ENCODE peak calls at places on chromosomes 4 and X, in five cellular contexts. One of them, this sample, is unnamed.

GRCh38 chr4:163367651-163368050 is 24.0 kb downstream of the NPY5R start:
- DNase-seq in neuronal stem cell: no peak
- DNase-seq in H9: no peak
- DNase-seq in mesenchymal stem cell: peak; percentile 50
- DNase-seq in H1: no peak
- DNase-seq in this sample: no peak

GRCh38 chr4:19883841-19884240 is 367.9 kb upstream of the SLIT2 start:
- DNase-seq in neuronal stem cell: no peak
- DNase-seq in H9: no peak
- DNase-seq in mesenchymal stem cell: peak; percentile 33
- DNase-seq in H1: no peak
- DNase-seq in this sample: peak; percentile 65

GRCh38 chrX:136209016-136209738 is 42.0 kb downstream of the MAP7D3 start:
- DNase-seq in neuronal stem cell: no peak
- DNase-seq in H9: peak; percentile 47
- DNase-seq in mesenchymal stem cell: peak; percentile 62
- DNase-seq in H1: no peak
- DNase-seq in this sample: peak; percentile 56

GRCh38 chr4:163535657-163536056 is 41.2 kb downstream of the TMA16 start:
- DNase-seq in neuronal stem cell: no peak
- DNase-seq in H9: no peak
- DNase-seq in mesenchymal stem cell: no peak
- DNase-seq in H1: no peak
- DNase-seq in this sample: no peak

GRCh38 chr4:54063737-54064316 is 578 bp downstream of the CHIC2 start:
- DNase-seq in neuronal stem cell: peak; percentile 15
- DNase-seq in H9: peak; percentile 36
- DNase-seq in mesenchymal stem cell: peak; percentile 54
- DNase-seq in H1: no peak
- DNase-seq in this sample: no peak

GRCh38 chrX:20309796-20310195 is 43.1 kb upstream of the RPS6KA3 start:
- DNase-seq in neuronal stem cell: no peak
- DNase-seq in H9: no peak
- DNase-seq in mesenchymal stem cell: no peak
- DNase-seq in H1: no peak
- DNase-seq in this sample: peak; percentile 73

GRCh38 chr4:97496298-97496873 is 646.9 kb downstream of the STPG2 start:
- DNase-seq in neuronal stem cell: no peak
- DNase-seq in H9: no peak
- DNase-seq in mesenchymal stem cell: no peak
- DNase-seq in H1: no peak
- DNase-seq in this sample: no peak

GRCh38 chr4:15868065-15868464 is 70.5 kb downstream of the FGFBP1 start:
- DNase-seq in neuronal stem cell: no peak
- DNase-seq in H9: no peak
- DNase-seq in mesenchymal stem cell: no peak
- DNase-seq in H1: no peak
- DNase-seq in this sample: no peak

GRCh38 chr4:2595436-2595835 is 59.0 kb downstream of the FAM193A start:
- DNase-seq in neuronal stem cell: no peak
- DNase-seq in H9: no peak
- DNase-seq in mesenchymal stem cell: peak; percentile 38
- DNase-seq in H1: no peak
- DNase-seq in this sample: peak; percentile 66

GRCh38 chr4:173074501-173074946 is 94.1 kb upstream of the GALNT7 start:
- DNase-seq in neuronal stem cell: peak; percentile 26
- DNase-seq in H9: peak; percentile 88
- DNase-seq in mesenchymal stem cell: peak; percentile 90
- DNase-seq in H1: peak; percentile 87
- DNase-seq in this sample: peak; percentile 80

GRCh38 chr4:337143-337931 is at the start of gene ZNF141:
- DNase-seq in neuronal stem cell: peak; percentile 96
- DNase-seq in H9: peak; percentile 98
- DNase-seq in mesenchymal stem cell: peak; percentile 99
- DNase-seq in H1: peak; percentile 86
- DNase-seq in this sample: peak; percentile 96

GRCh38 chr4:151862766-151863165 is 102.0 kb upstream of the GATB start:
- DNase-seq in neuronal stem cell: no peak
- DNase-seq in H9: no peak
- DNase-seq in mesenchymal stem cell: no peak
- DNase-seq in H1: no peak
- DNase-seq in this sample: peak; percentile 13

GRCh38 chr4:72744103-72744725 is 175.2 kb upstream of the ADAMTS3 start:
- DNase-seq in neuronal stem cell: no peak
- DNase-seq in H9: no peak
- DNase-seq in mesenchymal stem cell: no peak
- DNase-seq in H1: no peak
- DNase-seq in this sample: no peak

GRCh38 chr4:85257817-85258216 is 217.1 kb upstream of the ARHGAP24 start:
- DNase-seq in neuronal stem cell: no peak
- DNase-seq in H9: no peak
- DNase-seq in mesenchymal stem cell: no peak
- DNase-seq in H1: no peak
- DNase-seq in this sample: no peak

GRCh38 chrX:155070663-155070974 is 317 bp downstream of the CMC4 start:
- DNase-seq in neuronal stem cell: no peak
- DNase-seq in H9: no peak
- DNase-seq in mesenchymal stem cell: no peak
- DNase-seq in H1: no peak
- DNase-seq in this sample: no peak

GRCh38 chrX:46327229-46328081 is 217.8 kb downstream of the ZNF674 start:
- DNase-seq in neuronal stem cell: peak; percentile 76
- DNase-seq in H9: peak; percentile 93
- DNase-seq in mesenchymal stem cell: peak; percentile 1
- DNase-seq in H1: peak; percentile 81
- DNase-seq in this sample: no peak

GRCh38 chrX:46687619-46688018 is 71.3 kb downstream of the SLC9A7 start:
- DNase-seq in neuronal stem cell: no peak
- DNase-seq in H9: no peak
- DNase-seq in mesenchymal stem cell: no peak
- DNase-seq in H1: no peak
- DNase-seq in this sample: peak; percentile 29

GRCh38 chr4:185541251-185541671 is 6.0 kb upstream of the PDLIM3 start:
- DNase-seq in neuronal stem cell: no peak
- DNase-seq in H9: no peak
- DNase-seq in mesenchymal stem cell: no peak
- DNase-seq in H1: no peak
- DNase-seq in this sample: no peak

GRCh38 chrX:151912780-151913179 is at the start of gene MAGEA4:
- DNase-seq in neuronal stem cell: no peak
- DNase-seq in H9: no peak
- DNase-seq in mesenchymal stem cell: no peak
- DNase-seq in H1: no peak
- DNase-seq in this sample: no peak

GRCh38 chr4:13553081-13553480 is 8.8 kb upstream of the NKX3-2 start:
- DNase-seq in neuronal stem cell: no peak
- DNase-seq in H9: no peak
- DNase-seq in mesenchymal stem cell: no peak
- DNase-seq in H1: no peak
- DNase-seq in this sample: no peak

GRCh38 chr4:184198190-184198589 is 19.5 kb downstream of the ENPP6 start:
- DNase-seq in neuronal stem cell: no peak
- DNase-seq in H9: no peak
- DNase-seq in mesenchymal stem cell: no peak
- DNase-seq in H1: no peak
- DNase-seq in this sample: no peak

GRCh38 chr4:114561590-114561989 is 37.0 kb upstream of the UGT8 start:
- DNase-seq in neuronal stem cell: no peak
- DNase-seq in H9: no peak
- DNase-seq in mesenchymal stem cell: no peak
- DNase-seq in H1: no peak
- DNase-seq in this sample: no peak
- H2BK15ac ChIP-seq in neuronal stem cell: no peak overlapping the region
- H2BK15ac ChIP-seq in H9: no peak overlapping the region
- H2BK15ac ChIP-seq in mesenchymal stem cell: no peak overlapping the region
- H2BK15ac ChIP-seq in H1: no peak overlapping the region
- H2BK15ac ChIP-seq in this sample: no peak overlapping the region

GRCh38 chr4:7807351-7807921 is 132.2 kb downstream of the AFAP1 start:
- DNase-seq in neuronal stem cell: no peak
- DNase-seq in H9: no peak
- DNase-seq in mesenchymal stem cell: peak; percentile 66
- DNase-seq in H1: no peak
- DNase-seq in this sample: no peak

GRCh38 chr4:7804759-7805385 is 134.8 kb downstream of the AFAP1 start:
- DNase-seq in neuronal stem cell: no peak
- DNase-seq in H9: no peak
- DNase-seq in mesenchymal stem cell: no peak
- DNase-seq in H1: no peak
- DNase-seq in this sample: no peak

GRCh38 chr4:7806724-7807123 is 132.9 kb downstream of the AFAP1 start:
- DNase-seq in neuronal stem cell: no peak
- DNase-seq in H9: no peak
- DNase-seq in mesenchymal stem cell: peak; percentile 63
- DNase-seq in H1: no peak
- DNase-seq in this sample: no peak

GRCh38 chr4:7805533-7806079 is 134.1 kb downstream of the AFAP1 start:
- DNase-seq in neuronal stem cell: no peak
- DNase-seq in H9: no peak
- DNase-seq in mesenchymal stem cell: peak; percentile 67
- DNase-seq in H1: no peak
- DNase-seq in this sample: peak; percentile 95

DNA sequence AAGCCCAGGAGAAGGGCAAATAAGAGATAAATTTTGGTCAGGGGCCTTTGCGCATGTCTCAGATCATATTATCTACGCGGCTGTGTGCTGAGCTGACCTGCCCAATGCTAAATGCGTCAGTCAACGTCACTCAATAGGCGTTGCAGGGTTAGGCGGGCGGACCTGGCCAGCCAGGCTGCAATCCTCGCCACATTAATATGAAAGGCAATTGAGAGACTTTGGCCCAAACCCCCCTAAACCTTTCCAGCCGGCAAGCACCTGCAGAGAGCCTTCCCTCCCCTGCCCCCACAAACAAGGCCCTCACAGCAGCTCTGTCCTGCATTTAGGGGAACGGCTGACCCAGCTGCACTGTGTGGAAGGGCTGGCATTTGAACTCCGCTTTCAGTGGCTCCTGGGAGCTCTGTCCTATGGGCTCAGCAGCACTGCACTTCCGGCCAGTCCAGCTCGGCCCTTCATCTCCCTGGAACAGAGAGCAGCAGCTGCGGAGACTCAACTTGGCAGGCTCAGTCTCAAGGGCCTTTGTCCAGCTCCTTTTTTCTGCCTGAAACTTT is 133.5 kb downstream of the AFAP1 start:
- DNase-seq in neuronal stem cell: no peak
- DNase-seq in H9: peak; percentile 45
- DNase-seq in mesenchymal stem cell: peak; percentile 88
- DNase-seq in H1: no peak
- DNase-seq in this sample: peak; percentile 68
- H4K91ac ChIP-seq in neuronal stem cell: no peak overlapping the region
- H4K91ac ChIP-seq in H9: no peak overlapping the region
- H4K91ac ChIP-seq in mesenchymal stem cell: peak overlapping the region; percentile 54
- H4K91ac ChIP-seq in H1: no peak overlapping the region
- H4K91ac ChIP-seq in this sample: peak overlapping the region; percentile 92

GRCh38 chrX:15602761-15603160 is 2.0 kb upstream of the ACE2 start:
- DNase-seq in neuronal stem cell: no peak
- DNase-seq in H9: no peak
- DNase-seq in mesenchymal stem cell: no peak
- DNase-seq in H1: no peak
- DNase-seq in this sample: no peak

GRCh38 chrX:15601932-15602331 is 1.2 kb upstream of the ACE2 start:
- DNase-seq in neuronal stem cell: no peak
- DNase-seq in H9: no peak
- DNase-seq in mesenchymal stem cell: no peak
- DNase-seq in H1: no peak
- DNase-seq in this sample: no peak

GRCh38 chrX:15598031-15598430 is 2.7 kb downstream of the ACE2 start:
- DNase-seq in neuronal stem cell: no peak
- DNase-seq in H9: no peak
- DNase-seq in mesenchymal stem cell: no peak
- DNase-seq in H1: no peak
- DNase-seq in this sample: no peak

GRCh38 chrX:15600071-15600470 is 689 bp downstream of the ACE2 start:
- DNase-seq in neuronal stem cell: no peak
- DNase-seq in H9: no peak
- DNase-seq in mesenchymal stem cell: no peak
- DNase-seq in H1: no peak
- DNase-seq in this sample: no peak

DNA sequence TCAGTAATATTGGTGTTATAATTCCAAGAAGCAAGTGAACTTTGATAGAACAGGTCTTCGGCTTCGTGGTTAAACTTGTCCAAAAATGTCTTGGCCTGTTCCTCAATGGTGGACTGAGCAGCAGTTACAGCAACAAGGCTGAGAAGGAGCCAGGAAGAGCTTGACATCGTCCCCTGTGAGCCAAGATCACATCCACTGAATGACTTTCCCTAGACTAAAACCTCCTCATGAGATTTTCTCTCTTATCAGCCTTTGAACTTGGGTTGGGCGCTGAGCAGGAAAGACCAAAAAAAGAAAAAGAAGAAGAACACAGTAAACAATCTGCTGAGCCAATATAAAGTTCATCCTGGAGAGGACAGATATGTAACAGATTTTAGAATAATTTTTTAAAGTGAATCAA is at the start of gene ACE2:
- DNase-seq in neuronal stem cell: no peak
- DNase-seq in H9: no peak
- DNase-seq in mesenchymal stem cell: no peak
- DNase-seq in H1: no peak
- DNase-seq in this sample: no peak
- H2BK15ac ChIP-seq in neuronal stem cell: no peak within 1 kb of the TSS
- H2BK15ac ChIP-seq in H9: no peak within 1 kb of the TSS
- H2BK15ac ChIP-seq in mesenchymal stem cell: no peak within 1 kb of the TSS
- H2BK15ac ChIP-seq in H1: no peak within 1 kb of the TSS
- H2BK15ac ChIP-seq in this sample: no peak within 1 kb of the TSS

GRCh38 chrX:69197690-69198089 is 32.4 kb upstream of the PJA1 start:
- DNase-seq in neuronal stem cell: no peak
- DNase-seq in H9: no peak
- DNase-seq in mesenchymal stem cell: no peak
- DNase-seq in H1: no peak
- DNase-seq in this sample: no peak

GRCh38 chrX:69196666-69197065 is 31.4 kb upstream of the PJA1 start:
- DNase-seq in neuronal stem cell: no peak
- DNase-seq in H9: no peak
- DNase-seq in mesenchymal stem cell: no peak
- DNase-seq in H1: no peak
- DNase-seq in this sample: no peak

GRCh38 chrX:69195197-69195596 is 29.9 kb upstream of the PJA1 start:
- DNase-seq in neuronal stem cell: no peak
- DNase-seq in H9: no peak
- DNase-seq in mesenchymal stem cell: peak; percentile 22
- DNase-seq in H1: no peak
- DNase-seq in this sample: no peak

GRCh38 chrX:69192603-69193002 is 27.4 kb upstream of the PJA1 start:
- DNase-seq in neuronal stem cell: no peak
- DNase-seq in H9: no peak
- DNase-seq in mesenchymal stem cell: no peak
- DNase-seq in H1: no peak
- DNase-seq in this sample: no peak

DNA sequence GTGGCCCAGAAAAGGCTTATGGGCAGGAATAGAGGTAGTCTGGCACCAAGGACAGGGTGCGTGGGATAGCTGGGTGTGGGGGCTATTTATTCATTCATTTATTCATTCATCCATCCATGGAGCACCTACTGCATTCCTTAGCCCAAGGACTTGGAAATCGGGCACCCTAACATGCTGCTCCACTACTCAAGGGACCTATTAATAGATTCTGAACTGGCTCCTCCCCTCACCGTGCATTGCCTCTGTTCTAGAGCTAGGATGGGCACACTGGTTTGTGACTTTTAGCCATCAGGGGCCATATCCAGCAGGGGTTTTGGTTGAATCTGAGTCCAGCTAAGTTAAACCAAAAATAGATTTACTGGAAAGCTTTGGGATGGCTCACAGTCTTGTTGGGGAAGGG is 30.6 kb upstream of the PJA1 start:
- DNase-seq in neuronal stem cell: no peak
- DNase-seq in H9: no peak
- DNase-seq in mesenchymal stem cell: no peak
- DNase-seq in H1: no peak
- DNase-seq in this sample: no peak
- H4K91ac ChIP-seq in neuronal stem cell: no peak overlapping the region
- H4K91ac ChIP-seq in H9: no peak overlapping the region
- H4K91ac ChIP-seq in mesenchymal stem cell: no peak overlapping the region
- H4K91ac ChIP-seq in H1: no peak overlapping the region
- H4K91ac ChIP-seq in this sample: no peak overlapping the region

This sample was measured in IMR-90.